ENCODE peak calls at places on chromosomes 1 and 21, in five cellular contexts. Q is GM23338, E is HCT116, H is OCI-LY7, W is hepatocyte. D is an unnamed sample.

GRCh38 chr1:204084247-204084772 is 11.4 kb downstream of the SOX13 start:
- DNase-seq in H (peak), W (peak), Q (peak), E (no peak), D (peak)

GRCh38 chr1:8496473-8496872 is 178.6 kb downstream of the SLC45A1 start:
- DNase-seq in Q (no peak), E (no peak), H (peak), W (no peak), D (no peak)

GRCh38 chr1:211517006-211517405 is 25.0 kb upstream of the RD3 start:
- DNase-seq in W (peak), Q (peak), H (peak), E (no peak), D (peak)

GRCh38 chr1:92961131-92961895 is at the start of gene DIPK1A:
- DNase-seq in Q (peak), H (peak), W (peak), E (peak), D (peak)

GRCh38 chr21:37532868-37533780 is 166.6 kb downstream of the DYRK1A start:
- DNase-seq in H (no peak), W (peak), E (peak), Q (no peak), D (peak)

GRCh38 chr21:37817242-37817641 is 99.0 kb downstream of the KCNJ6 start:
- DNase-seq in W (no peak), H (no peak), Q (no peak), E (no peak), D (no peak)

GRCh38 chr1:24206516-24207394 is 19.7 kb upstream of the IFNLR1 start:
- DNase-seq in E (no peak), Q (no peak), H (no peak), W (no peak), D (peak)

GRCh38 chr1:222090103-222090502 is 348.2 kb upstream of the DUSP10 start:
- DNase-seq in H (no peak), Q (no peak), W (no peak), E (no peak), D (no peak)

GRCh38 chr21:14943636-14944035 is 121.2 kb downstream of the NRIP1 start:
- DNase-seq in E (no peak), Q (no peak), W (no peak), H (no peak), D (peak)

GRCh38 chr1:77832889-77833288 is 53.4 kb downstream of the MIGA1 start:
- DNase-seq in W (peak), H (no peak), E (no peak), Q (no peak), D (peak)

GRCh38 chr21:41604583-41605041 is 96.7 kb upstream of the TMPRSS2 start:
- DNase-seq in H (no peak), W (no peak), Q (peak), E (no peak), D (peak)

GRCh38 chr21:41602511-41602910 is 94.6 kb upstream of the TMPRSS2 start:
- DNase-seq in E (no peak), H (no peak), W (no peak), Q (no peak), D (no peak)

GRCh38 chr21:41605178-41605933 is 97.4 kb upstream of the TMPRSS2 start:
- DNase-seq in Q (no peak), W (peak), E (no peak), H (no peak), D (peak)

GRCh38 chr21:41601573-41602371 is 93.8 kb upstream of the TMPRSS2 start:
- DNase-seq in W (peak), E (no peak), Q (no peak), H (no peak), D (peak)

DNA sequence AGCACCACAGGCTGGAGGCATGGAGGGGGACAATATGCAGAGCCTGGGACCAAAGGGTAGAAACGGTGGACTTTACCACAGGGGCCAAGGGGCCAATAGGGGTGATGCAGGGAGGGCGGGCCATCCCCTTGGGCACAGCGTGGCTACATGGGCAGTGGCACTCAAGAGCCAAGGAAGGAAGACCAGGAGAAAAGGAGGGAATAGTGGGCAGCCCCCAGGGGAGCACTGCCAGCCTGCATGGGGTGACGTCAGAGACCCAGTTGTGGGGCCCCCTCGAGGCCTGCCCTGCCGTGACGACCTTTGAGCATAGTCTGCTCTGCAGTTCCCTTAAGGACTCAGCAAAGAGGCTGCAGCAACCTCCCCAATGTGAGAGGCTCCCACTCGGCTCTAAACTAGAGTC is 95.5 kb upstream of the TMPRSS2 start:
- DNase-seq in Q (no peak), W (no peak), E (no peak), H (no peak), D (no peak)
- TF ChIP-seq EZH2phosphoT487 in Q (no peak), W (no peak), E (no peak), H (no peak), D (no peak)

GRCh38 chr1:214220891-214221290 is 60.1 kb upstream of the SMYD2 start:
- DNase-seq in H (no peak), W (no peak), E (no peak), Q (no peak), D (peak)
- TF ChIP-seq EZH2phosphoT487 in H (no peak), W (no peak), E (no peak), Q (no peak), D (no peak)

GRCh38 chr1:206487970-206488369 is 17.7 kb downstream of the IKBKE start:
- DNase-seq in Q (no peak), H (no peak), E (no peak), W (no peak), D (no peak)

GRCh38 chr1:206491592-206491991 is 15.7 kb upstream of the RASSF5 start:
- DNase-seq in Q (no peak), E (no peak), W (no peak), H (no peak), D (no peak)

GRCh38 chr1:206492589-206492988 is 14.7 kb upstream of the RASSF5 start:
- DNase-seq in W (no peak), Q (no peak), H (no peak), E (no peak), D (no peak)

GRCh38 chr1:206490643-206491421 is 16.5 kb upstream of the RASSF5 start:
- DNase-seq in H (no peak), Q (no peak), W (no peak), E (no peak), D (no peak)

GRCh38 chr1:206489980-206490534 is 17.3 kb upstream of the RASSF5 start:
- DNase-seq in E (no peak), W (peak), H (peak), Q (peak), D (peak)
- TF ChIP-seq EZH2phosphoT487 in E (no peak), W (no peak), H (no peak), Q (no peak), D (no peak)

DNA sequence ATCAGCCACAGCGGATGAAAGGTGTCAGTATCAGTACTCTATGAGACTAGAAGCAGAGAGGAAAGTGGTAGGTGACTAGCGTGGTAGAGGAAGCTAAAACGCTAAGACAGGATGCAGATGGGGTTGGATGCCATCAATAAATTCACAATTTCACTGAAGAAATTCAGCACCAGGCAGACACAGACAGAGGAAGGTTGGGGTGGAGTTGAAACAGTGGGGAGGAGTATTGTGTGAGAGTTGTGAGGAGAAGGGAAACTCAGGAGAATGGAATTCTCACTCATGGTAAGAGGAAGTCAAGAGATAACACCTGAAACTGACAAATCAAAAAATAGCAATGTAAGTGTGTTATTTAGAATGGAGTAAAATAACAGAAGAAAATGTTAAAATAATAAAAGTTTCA is 208.5 kb upstream of the DAB1 start:
- DNase-seq in Q (peak), H (no peak), W (no peak), E (no peak), D (no peak)
- TF ChIP-seq EZH2phosphoT487 in Q (no peak), H (no peak), W (no peak), E (no peak), D (no peak)